ENCODE peak calls at places on chromosomes 1 and 21, in four cellular contexts. H, C, J and Q are unnamed samples.

GRCh38 chr1:110163591-110163990 is 13.3 kb downstream of the SLC6A17 start:
- DNase-seq in H (no peak), C (no peak), J (no peak), Q (no peak)

GRCh38 chr1:234499119-234500039 is 20.4 kb upstream of the TARBP1 start:
- DNase-seq in H (peak), C (peak), J (peak), Q (peak)

GRCh38 chr21:46195595-46196195 is 11.4 kb upstream of the SPATC1L start:
- DNase-seq in H (no peak), C (no peak), J (no peak), Q (no peak)

GRCh38 chr1:101293461-101294045 is 56.7 kb downstream of the S1PR1 start:
- DNase-seq in H (peak), C (no peak), J (peak), Q (no peak)

GRCh38 chr1:32898958-32899357 is 2.2 kb downstream of the TMEM54 start:
- DNase-seq in H (no peak), C (no peak), J (no peak), Q (no peak)

GRCh38 chr1:61173118-61173517 is 90.8 kb downstream of the NFIA start:
- DNase-seq in H (no peak), C (no peak), J (no peak), Q (no peak)

GRCh38 chr1:238658766-238659165 is 727.6 kb upstream of the CHRM3 start:
- DNase-seq in H (peak), C (no peak), J (no peak), Q (no peak)

GRCh38 chr1:154839691-154840090 is 30.4 kb downstream of the KCNN3 start:
- DNase-seq in H (no peak), C (no peak), J (no peak), Q (peak)

GRCh38 chr1:238223067-238223640 is 332.4 kb upstream of the ZP4 start:
- DNase-seq in H (no peak), C (no peak), J (no peak), Q (no peak)

GRCh38 chr21:27647921-27648320 is 681.0 kb upstream of the ADAMTS5 start:
- DNase-seq in H (no peak), C (no peak), J (no peak), Q (no peak)

GRCh38 chr21:17679002-17679600 is 66.4 kb upstream of the BTG3 start:
- DNase-seq in H (peak), C (peak), J (peak), Q (peak)

GRCh38 chr1:212293579-212293978 is 8.4 kb downstream of the PPP2R5A start:
- DNase-seq in H (peak), C (no peak), J (no peak), Q (no peak)

GRCh38 chr1:155698382-155699038 is 9.6 kb downstream of the DAP3 start:
- DNase-seq in H (peak), C (no peak), J (no peak), Q (peak)

GRCh38 chr1:94549706-94550105 is 8.1 kb upstream of the F3 start:
- DNase-seq in H (no peak), C (no peak), J (no peak), Q (no peak)

GRCh38 chr1:247013391-247013790 is 5.5 kb upstream of the ZNF695 start:
- DNase-seq in H (no peak), C (no peak), J (no peak), Q (no peak)

GRCh38 chr1:222896630-222897526 is 82.0 kb downstream of the DISP1 start:
- DNase-seq in H (peak), C (no peak), J (no peak), Q (no peak)

GRCh38 chr1:59077739-59078503 is 219.0 kb upstream of the FGGY start:
- DNase-seq in H (no peak), C (no peak), J (no peak), Q (no peak)

GRCh38 chr1:243792891-243793290 is 57.2 kb downstream of the AKT3 start:
- DNase-seq in H (no peak), C (no peak), J (no peak), Q (no peak)

GRCh38 chr1:38197566-38197965 is 151.0 kb upstream of the POU3F1 start:
- DNase-seq in H (no peak), C (no peak), J (no peak), Q (no peak)

GRCh38 chr1:54246097-54246721 is 46.2 kb downstream of the MRPL37 start:
- DNase-seq in H (no peak), C (no peak), J (no peak), Q (no peak)

GRCh38 chr1:161743231-161743630 is 6.4 kb upstream of the DUSP12 start:
- DNase-seq in H (peak), C (no peak), J (no peak), Q (no peak)

GRCh38 chr21:46603228-46603627 is 1.7 kb downstream of the S100B start:
- DNase-seq in H (no peak), C (no peak), J (no peak), Q (peak)

GRCh38 chr21:34243562-34243961 is 120.2 kb upstream of the KCNE2 start:
- DNase-seq in H (peak), C (no peak), J (no peak), Q (no peak)

GRCh38 chr1:185050823-185051451 is 5.6 kb downstream of the RNF2 start:
- DNase-seq in H (no peak), C (no peak), J (no peak), Q (no peak)

GRCh38 chr1:243841507-243841906 is 8.5 kb downstream of the AKT3 start:
- DNase-seq in H (no peak), C (no peak), J (no peak), Q (no peak)

GRCh38 chr1:158145173-158145719 is 35.4 kb upstream of the CD1D start:
- DNase-seq in H (peak), C (no peak), J (no peak), Q (peak)

GRCh38 chr1:91476538-91477217 is 24.0 kb upstream of the CDC7 start:
- DNase-seq in H (peak), C (no peak), J (no peak), Q (no peak)

GRCh38 chr1:6367381-6368007 is 26.1 kb downstream of the ACOT7 start:
- DNase-seq in H (no peak), C (no peak), J (no peak), Q (no peak)

GRCh38 chr1:205921559-205921887 is 21.7 kb downstream of the SLC26A9 start:
- DNase-seq in H (no peak), C (no peak), J (no peak), Q (no peak)